ENCODE peak calls at places on chromosomes 3 and 15, in ten cellular contexts. One of them, this sample, is unnamed.
A peak's percentile ranks its signal among the peaks of the same experiment; 100 is the strongest.

GRCh38 chr15:34155859-34156258 is 54.0 kb downstream of the PGBD4 start:
- DNase-seq in adrenal gland: no peak
- DNase-seq in tibial artery: no peak
- DNase-seq in uterus: no peak
- DNase-seq in neuronal stem cell: no peak
- DNase-seq in MG63: no peak
- DNase-seq in A673: no peak
- DNase-seq in left ventricle myocardium inferior: no peak
- DNase-seq in small intestine: no peak
- DNase-seq in CD4-positive, alpha-beta memory T cell: no peak
- DNase-seq in this sample: no peak

GRCh38 chr15:90451215-90451850 is 63.3 kb downstream of the IQGAP1 start:
- DNase-seq in adrenal gland: no peak
- DNase-seq in neuronal stem cell: no peak
- DNase-seq in small intestine: no peak
- DNase-seq in MG63: peak; percentile 15
- DNase-seq in uterus: no peak
- DNase-seq in left ventricle myocardium inferior: no peak
- DNase-seq in tibial artery: no peak
- DNase-seq in CD4-positive, alpha-beta memory T cell: no peak
- DNase-seq in A673: peak; percentile 60
- DNase-seq in this sample: no peak

GRCh38 chr3:10783360-10784346 is 32.4 kb upstream of the SLC6A11 start:
- DNase-seq in left ventricle myocardium inferior: no peak
- DNase-seq in A673: peak; percentile 52
- DNase-seq in CD4-positive, alpha-beta memory T cell: peak; percentile 28
- DNase-seq in neuronal stem cell: peak; percentile 41
- DNase-seq in adrenal gland: peak; percentile 26
- DNase-seq in uterus: no peak
- DNase-seq in tibial artery: no peak
- DNase-seq in MG63: no peak
- DNase-seq in small intestine: peak; percentile 45
- DNase-seq in this sample: no peak

GRCh38 chr3:52939600-52939999 is 42.3 kb upstream of the STIMATE start:
- DNase-seq in adrenal gland: no peak
- DNase-seq in A673: no peak
- DNase-seq in uterus: no peak
- DNase-seq in tibial artery: no peak
- DNase-seq in small intestine: no peak
- DNase-seq in CD4-positive, alpha-beta memory T cell: no peak
- DNase-seq in neuronal stem cell: no peak
- DNase-seq in MG63: no peak
- DNase-seq in left ventricle myocardium inferior: no peak
- DNase-seq in this sample: no peak

GRCh38 chr15:49855917-49856637 is 235.2 kb downstream of the DTWD1 start:
- DNase-seq in MG63: peak; percentile 42
- DNase-seq in A673: no peak
- DNase-seq in CD4-positive, alpha-beta memory T cell: no peak
- DNase-seq in tibial artery: peak; percentile 23
- DNase-seq in adrenal gland: peak; percentile 64
- DNase-seq in small intestine: no peak
- DNase-seq in left ventricle myocardium inferior: no peak
- DNase-seq in neuronal stem cell: no peak
- DNase-seq in uterus: peak; percentile 43
- DNase-seq in this sample: no peak

GRCh38 chr15:41567261-41567660 is 8.2 kb downstream of the TYRO3 start:
- DNase-seq in left ventricle myocardium inferior: no peak
- DNase-seq in CD4-positive, alpha-beta memory T cell: no peak
- DNase-seq in neuronal stem cell: no peak
- DNase-seq in MG63: no peak
- DNase-seq in uterus: no peak
- DNase-seq in adrenal gland: no peak
- DNase-seq in small intestine: no peak
- DNase-seq in tibial artery: no peak
- DNase-seq in A673: no peak
- DNase-seq in this sample: no peak

GRCh38 chr3:43688245-43688650 is 2.5 kb upstream of the ABHD5 start:
- DNase-seq in A673: no peak
- DNase-seq in adrenal gland: peak; percentile 37
- DNase-seq in CD4-positive, alpha-beta memory T cell: no peak
- DNase-seq in uterus: no peak
- DNase-seq in MG63: no peak
- DNase-seq in neuronal stem cell: no peak
- DNase-seq in left ventricle myocardium inferior: no peak
- DNase-seq in small intestine: no peak
- DNase-seq in tibial artery: no peak
- DNase-seq in this sample: no peak

GRCh38 chr3:109702252-109702651 is 364.9 kb upstream of the DPPA4 start:
- DNase-seq in CD4-positive, alpha-beta memory T cell: peak; percentile 1
- DNase-seq in A673: no peak
- DNase-seq in neuronal stem cell: no peak
- DNase-seq in small intestine: peak; percentile 13
- DNase-seq in MG63: no peak
- DNase-seq in uterus: no peak
- DNase-seq in left ventricle myocardium inferior: no peak
- DNase-seq in adrenal gland: no peak
- DNase-seq in tibial artery: no peak
- DNase-seq in this sample: no peak

GRCh38 chr3:108940568-108941285 is 13.0 kb downstream of the GUCA1C start:
- DNase-seq in adrenal gland: no peak
- DNase-seq in A673: no peak
- DNase-seq in neuronal stem cell: no peak
- DNase-seq in uterus: no peak
- DNase-seq in small intestine: peak; percentile 6
- DNase-seq in left ventricle myocardium inferior: no peak
- DNase-seq in CD4-positive, alpha-beta memory T cell: no peak
- DNase-seq in tibial artery: no peak
- DNase-seq in MG63: no peak
- DNase-seq in this sample: no peak

GRCh38 chr3:75294124-75294523 is 370.0 kb upstream of the FRG2C start:
- DNase-seq in MG63: peak; percentile 7
- DNase-seq in left ventricle myocardium inferior: no peak
- DNase-seq in adrenal gland: peak; percentile 35
- DNase-seq in neuronal stem cell: peak; percentile 29
- DNase-seq in A673: peak; percentile 26
- DNase-seq in tibial artery: peak; percentile 30
- DNase-seq in CD4-positive, alpha-beta memory T cell: peak; percentile 2
- DNase-seq in uterus: peak; percentile 21
- DNase-seq in small intestine: peak; percentile 11
- DNase-seq in this sample: peak; percentile 41

GRCh38 chr3:159761377-159761776 is 227.3 kb upstream of the IL12A start:
- DNase-seq in CD4-positive, alpha-beta memory T cell: no peak
- DNase-seq in small intestine: no peak
- DNase-seq in adrenal gland: peak; percentile 11
- DNase-seq in MG63: peak; percentile 82
- DNase-seq in uterus: peak; percentile 67
- DNase-seq in tibial artery: peak; percentile 42
- DNase-seq in neuronal stem cell: no peak
- DNase-seq in A673: no peak
- DNase-seq in left ventricle myocardium inferior: peak; percentile 45
- DNase-seq in this sample: peak; percentile 85

DNA sequence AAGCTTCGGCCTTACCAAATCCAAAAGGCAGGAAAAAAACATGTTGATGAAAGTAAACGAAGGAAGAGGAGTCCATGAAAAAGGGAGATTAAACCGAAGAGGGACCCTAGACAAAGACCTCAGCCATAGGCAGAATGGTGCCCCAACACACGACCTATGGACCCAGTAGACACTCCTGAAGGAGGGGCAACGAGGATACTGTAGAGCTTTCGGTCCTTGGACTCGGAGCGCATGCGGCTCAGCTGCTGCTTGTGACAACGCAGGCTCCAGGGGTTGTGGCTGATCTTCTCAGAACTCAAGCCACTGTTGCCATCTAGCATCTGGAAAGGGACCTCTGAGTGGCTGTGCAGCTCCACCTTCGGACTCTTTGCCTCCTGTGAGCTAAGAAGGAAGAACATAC is 8.8 kb upstream of the GMPPB start:
- DNase-seq in neuronal stem cell: no peak
- DNase-seq in MG63: no peak
- DNase-seq in CD4-positive, alpha-beta memory T cell: no peak
- DNase-seq in small intestine: no peak
- DNase-seq in A673: no peak
- DNase-seq in uterus: no peak
- DNase-seq in left ventricle myocardium inferior: no peak
- DNase-seq in adrenal gland: no peak
- DNase-seq in tibial artery: no peak
- DNase-seq in this sample: peak; percentile 25
- H3K36me3 ChIP-seq in neuronal stem cell: peaks cover 90% of the 10 kb centered on the region
- H3K36me3 ChIP-seq in MG63: no peaks in the 10 kb centered on the region
- H3K36me3 ChIP-seq in CD4-positive, alpha-beta memory T cell: peaks cover 45% of the 10 kb centered on the region
- H3K36me3 ChIP-seq in small intestine: peaks cover 19% of the 10 kb centered on the region
- H3K36me3 ChIP-seq in A673: no peaks in the 10 kb centered on the region
- H3K36me3 ChIP-seq in uterus: no peaks in the 10 kb centered on the region
- H3K36me3 ChIP-seq in left ventricle myocardium inferior: peaks cover 91% of the 10 kb centered on the region
- H3K36me3 ChIP-seq in adrenal gland: peaks cover 72% of the 10 kb centered on the region
- H3K36me3 ChIP-seq in tibial artery: peaks cover 81% of the 10 kb centered on the region
- H3K36me3 ChIP-seq in this sample: peaks cover 12% of the 10 kb centered on the region

GRCh38 chr3:196654006-196654405 is 14.5 kb downstream of the NRROS start:
- DNase-seq in neuronal stem cell: no peak
- DNase-seq in CD4-positive, alpha-beta memory T cell: no peak
- DNase-seq in A673: no peak
- DNase-seq in MG63: no peak
- DNase-seq in adrenal gland: no peak
- DNase-seq in left ventricle myocardium inferior: no peak
- DNase-seq in tibial artery: no peak
- DNase-seq in uterus: no peak
- DNase-seq in small intestine: no peak
- DNase-seq in this sample: no peak
- H3K36me3 ChIP-seq in neuronal stem cell: no peaks in the 10 kb centered on the region
- H3K36me3 ChIP-seq in CD4-positive, alpha-beta memory T cell: peaks cover 40% of the 10 kb centered on the region
- H3K36me3 ChIP-seq in A673: no peaks in the 10 kb centered on the region
- H3K36me3 ChIP-seq in MG63: no peaks in the 10 kb centered on the region
- H3K36me3 ChIP-seq in adrenal gland: no peaks in the 10 kb centered on the region
- H3K36me3 ChIP-seq in left ventricle myocardium inferior: peaks cover 2% of the 10 kb centered on the region
- H3K36me3 ChIP-seq in tibial artery: no peaks in the 10 kb centered on the region
- H3K36me3 ChIP-seq in uterus: no peaks in the 10 kb centered on the region
- H3K36me3 ChIP-seq in small intestine: no peaks in the 10 kb centered on the region
- H3K36me3 ChIP-seq in this sample: no peaks in the 10 kb centered on the region

DNA sequence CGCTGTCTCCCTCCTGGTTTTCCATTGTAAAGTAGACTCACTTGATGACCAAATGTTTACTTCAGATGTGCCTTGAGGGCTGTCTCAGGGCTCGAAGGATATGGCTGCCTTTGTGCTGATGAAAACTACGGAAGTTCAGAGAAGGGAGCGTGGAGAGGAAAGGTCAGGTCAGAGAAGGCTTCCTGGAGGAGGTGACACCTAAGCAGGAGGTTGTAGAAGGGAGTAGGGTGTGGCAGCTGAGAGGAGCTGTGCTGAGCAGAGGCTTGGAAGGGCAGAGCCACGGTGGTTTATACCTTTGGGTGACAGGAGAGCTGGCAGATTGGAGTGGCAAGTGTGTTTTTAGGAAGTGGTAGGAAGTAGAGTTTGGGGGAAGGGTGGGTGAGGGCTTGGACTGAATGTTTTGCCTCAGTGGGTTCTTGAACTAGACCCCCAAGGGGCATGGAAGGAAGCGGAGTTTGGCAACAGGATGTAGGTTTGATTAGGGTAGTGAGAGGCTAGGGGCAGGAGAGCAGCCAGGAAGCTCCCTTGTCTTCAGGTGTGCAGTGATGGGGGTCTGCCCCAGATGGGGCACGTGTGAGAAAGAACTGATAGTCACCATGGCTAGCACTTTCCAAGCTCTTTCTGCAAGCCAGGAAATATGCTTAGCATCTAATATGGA is 4.5 kb downstream of the ZSCAN2 start:
- DNase-seq in MG63: no peak
- DNase-seq in tibial artery: no peak
- DNase-seq in neuronal stem cell: no peak
- DNase-seq in CD4-positive, alpha-beta memory T cell: no peak
- DNase-seq in uterus: no peak
- DNase-seq in adrenal gland: no peak
- DNase-seq in small intestine: no peak
- DNase-seq in A673: no peak
- DNase-seq in left ventricle myocardium inferior: no peak
- DNase-seq in this sample: no peak
- H3K36me3 ChIP-seq in MG63: no peaks in the 10 kb centered on the region
- H3K36me3 ChIP-seq in tibial artery: peaks cover 8% of the 10 kb centered on the region
- H3K36me3 ChIP-seq in neuronal stem cell: peaks cover 63% of the 10 kb centered on the region
- H3K36me3 ChIP-seq in CD4-positive, alpha-beta memory T cell: no peaks in the 10 kb centered on the region
- H3K36me3 ChIP-seq in uterus: no peaks in the 10 kb centered on the region
- H3K36me3 ChIP-seq in adrenal gland: peaks cover 30% of the 10 kb centered on the region
- H3K36me3 ChIP-seq in small intestine: no peaks in the 10 kb centered on the region
- H3K36me3 ChIP-seq in A673: peaks cover 18% of the 10 kb centered on the region
- H3K36me3 ChIP-seq in left ventricle myocardium inferior: peaks cover 28% of the 10 kb centered on the region
- H3K36me3 ChIP-seq in this sample: no peaks in the 10 kb centered on the region

GRCh38 chr3:66395635-66396034 is 105.2 kb downstream of the LRIG1 start:
- DNase-seq in left ventricle myocardium inferior: no peak
- DNase-seq in MG63: no peak
- DNase-seq in adrenal gland: no peak
- DNase-seq in neuronal stem cell: no peak
- DNase-seq in tibial artery: no peak
- DNase-seq in uterus: no peak
- DNase-seq in CD4-positive, alpha-beta memory T cell: no peak
- DNase-seq in A673: no peak
- DNase-seq in small intestine: no peak
- DNase-seq in this sample: no peak
- H3K36me3 ChIP-seq in left ventricle myocardium inferior: peaks cover 79% of the 10 kb centered on the region
- H3K36me3 ChIP-seq in MG63: no peaks in the 10 kb centered on the region
- H3K36me3 ChIP-seq in adrenal gland: no peaks in the 10 kb centered on the region
- H3K36me3 ChIP-seq in neuronal stem cell: peaks cover 99% of the 10 kb centered on the region
- H3K36me3 ChIP-seq in tibial artery: peaks cover 40% of the 10 kb centered on the region
- H3K36me3 ChIP-seq in uterus: no peaks in the 10 kb centered on the region
- H3K36me3 ChIP-seq in CD4-positive, alpha-beta memory T cell: peaks cover 33% of the 10 kb centered on the region
- H3K36me3 ChIP-seq in A673: peaks cover 3% of the 10 kb centered on the region
- H3K36me3 ChIP-seq in small intestine: peaks cover 18% of the 10 kb centered on the region
- H3K36me3 ChIP-seq in this sample: no peaks in the 10 kb centered on the region